ENCODE peak calls at places on chromosomes 5 and 9, in eight cellular contexts. L is ovary, S is suprapubic skin, U is gastrocnemius medialis, T is hepatocyte, I is esophagus squamous epithelium, C is cardiac muscle cell, N is lower leg skin. O is an unnamed sample.

GRCh38 chr5:111774525-111774924 is 17.5 kb upstream of the NREP start:
- DNase-seq in U (no peak), S (no peak), I (no peak), T (peak), L (no peak), C (peak), N (no peak), O (peak)

GRCh38 chr5:160545832-160546231 is 124.2 kb downstream of the PTTG1 start:
- DNase-seq in U (no peak), S (no peak), N (no peak), C (no peak), L (no peak), T (no peak), I (no peak), O (no peak)

GRCh38 chr5:55714749-55715148 is 2.6 kb upstream of the SLC38A9 start:
- DNase-seq in C (no peak), T (no peak), L (no peak), I (no peak), N (no peak), S (no peak), U (no peak), O (peak)

GRCh38 chr5:158039911-158040347 is 181.0 kb upstream of the CLINT1 start:
- DNase-seq in I (no peak), L (no peak), U (no peak), S (no peak), C (no peak), N (no peak), T (no peak), O (no peak)

GRCh38 chr9:117250610-117251215 is 164.1 kb downstream of the ASTN2 start:
- DNase-seq in N (no peak), S (no peak), T (no peak), U (no peak), I (no peak), L (no peak), C (no peak), O (no peak)

GRCh38 chr9:123637940-123638634 is 282.1 kb downstream of the CRB2 start:
- DNase-seq in N (no peak), T (no peak), L (no peak), I (no peak), C (no peak), S (no peak), U (no peak), O (no peak)

GRCh38 chr9:88230612-88231011 is 92.3 kb upstream of the SPATA31C2 start:
- DNase-seq in C (no peak), L (no peak), N (no peak), S (no peak), U (no peak), I (no peak), T (no peak), O (no peak)

GRCh38 chr5:154092356-154092755 is 53.6 kb downstream of the MFAP3 start:
- DNase-seq in T (peak), U (no peak), S (no peak), C (no peak), L (no peak), I (no peak), N (no peak), O (peak)

GRCh38 chr9:92044945-92045344 is 70.3 kb downstream of the SPTLC1 start:
- DNase-seq in S (no peak), U (no peak), C (no peak), T (no peak), I (no peak), L (no peak), N (no peak), O (no peak)

GRCh38 chr5:148474025-148474511 is 90.3 kb downstream of the FBXO38 start:
- DNase-seq in N (no peak), C (no peak), U (peak), S (no peak), I (no peak), T (no peak), L (no peak), O (no peak)

GRCh38 chr9:133680250-133680975 is 44.2 kb downstream of the DBH start:
- DNase-seq in C (no peak), I (no peak), U (no peak), N (no peak), T (no peak), L (no peak), S (no peak), O (no peak)

GRCh38 chr9:135513351-135513846 is 7.8 kb upstream of the LCN1 start:
- DNase-seq in N (peak), C (no peak), U (no peak), L (no peak), I (no peak), S (peak), T (no peak), O (no peak)

DNA sequence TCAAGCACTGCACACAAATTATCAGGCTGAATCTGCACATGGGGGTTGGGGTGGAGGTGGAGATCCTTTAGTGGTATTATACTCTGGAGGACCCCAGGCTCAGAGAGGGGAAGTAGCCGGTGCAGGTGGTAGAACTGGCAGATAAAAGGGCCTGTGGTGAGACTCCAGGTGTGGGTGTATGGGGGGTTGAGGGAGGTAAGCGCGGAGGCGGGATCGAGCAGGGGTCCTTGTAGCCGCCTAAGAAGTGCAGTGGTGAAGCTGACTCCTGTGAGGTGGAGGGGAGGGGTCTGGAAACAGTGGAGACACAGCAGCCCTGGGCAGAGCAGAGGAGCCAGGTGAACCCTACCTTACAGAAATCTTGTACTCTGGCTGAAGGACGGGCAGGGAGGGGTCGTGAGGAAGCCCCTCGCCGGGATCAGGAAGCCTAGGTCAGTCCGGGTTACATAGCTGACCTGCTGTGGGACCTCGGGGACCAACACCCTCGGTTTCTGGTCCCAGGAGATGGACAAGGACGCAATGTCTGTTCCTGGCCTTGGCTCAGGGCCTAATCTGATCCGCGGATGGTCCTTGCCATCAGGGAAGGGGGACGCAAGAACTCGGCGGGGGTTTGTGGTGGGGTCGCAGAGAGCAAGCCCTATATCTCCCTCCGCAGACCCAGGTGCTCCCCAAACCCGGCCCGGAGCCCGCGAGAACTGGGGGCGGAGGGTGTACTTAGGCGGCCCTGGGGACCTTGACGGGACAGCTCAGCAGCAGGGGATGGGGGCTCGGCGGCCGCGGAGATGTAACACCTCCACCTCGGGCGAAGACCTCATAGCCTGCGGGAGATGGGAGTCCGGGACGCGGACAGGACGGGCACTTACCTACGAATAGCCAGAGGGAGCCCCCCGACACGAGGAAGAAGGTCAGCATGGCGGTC is 555 bp downstream of the ACSL6 start:
- DNase-seq in I (no peak), C (no peak), U (peak), N (peak), S (peak), T (no peak), L (peak), O (no peak)
- H3K4me3 ChIP-seq in I (peak), C (peak), U (peak), N (peak), S (peak), T (peak), L (peak), O (peak)

GRCh38 chr9:95028855-95029219 is 288.7 kb downstream of the FANCC start:
- DNase-seq in U (no peak), S (no peak), N (no peak), C (no peak), T (no peak), I (no peak), L (no peak), O (no peak)

GRCh38 chr9:95024097-95024671 is 293.3 kb downstream of the FANCC start:
- DNase-seq in S (no peak), I (no peak), L (no peak), T (no peak), U (peak), C (no peak), N (no peak), O (no peak)

GRCh38 chr9:95023217-95024003 is 294.1 kb downstream of the FANCC start:
- DNase-seq in L (no peak), N (no peak), U (no peak), T (no peak), I (no peak), S (no peak), C (no peak), O (no peak)

GRCh38 chr9:95027914-95028854 is 289.3 kb downstream of the FANCC start:
- DNase-seq in C (no peak), T (no peak), N (no peak), L (no peak), U (no peak), S (no peak), I (no peak), O (no peak)

DNA sequence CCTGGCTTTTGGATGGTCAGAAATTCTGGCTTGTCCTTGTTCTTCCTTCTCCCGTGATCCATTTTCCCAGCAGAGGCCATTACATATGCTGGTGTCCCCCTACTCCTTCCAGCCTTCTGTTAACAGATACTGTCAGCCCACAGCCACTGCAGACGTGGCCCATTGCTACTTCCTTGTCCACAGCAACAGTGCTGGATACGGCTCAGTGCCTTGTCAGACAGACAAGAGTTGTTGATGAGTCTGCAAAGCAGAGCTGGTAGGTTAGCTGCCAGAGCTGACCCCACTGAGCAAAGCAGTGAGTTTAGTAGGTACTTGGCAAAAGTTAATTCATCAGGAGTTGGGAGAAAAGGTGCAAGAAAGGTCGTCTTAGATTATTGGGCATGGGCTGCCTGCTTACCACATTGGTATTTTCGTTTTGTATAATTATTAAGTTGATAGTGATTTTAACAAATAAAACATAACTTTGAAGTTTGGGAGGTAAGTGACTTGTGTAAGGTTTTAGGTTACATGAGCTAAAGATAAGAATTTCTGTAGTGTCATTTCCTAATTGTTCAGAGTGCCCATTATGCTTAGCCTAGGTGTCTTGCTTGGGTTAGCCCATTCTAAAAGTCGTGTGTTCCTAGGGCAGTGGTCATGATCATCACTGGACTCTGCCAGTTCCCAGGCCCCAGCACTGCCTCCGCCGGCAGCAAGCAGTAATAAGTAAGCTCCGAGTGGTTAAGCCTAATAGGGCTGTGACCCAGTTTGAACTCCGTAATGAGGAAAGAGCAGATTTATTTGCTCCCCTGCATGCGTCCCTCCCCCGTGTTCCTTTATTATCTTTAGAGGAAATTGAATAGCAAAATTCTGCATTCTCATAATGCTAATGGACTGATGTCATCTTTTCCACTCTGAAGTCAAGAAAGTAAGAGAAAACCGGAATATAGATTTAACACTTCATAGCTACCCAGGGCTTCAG is 292.0 kb downstream of the FANCC start:
- DNase-seq in U (peak), N (no peak), S (no peak), I (no peak), T (peak), L (peak), C (peak), O (no peak)
- TF ChIP-seq CTCF in U (peak), N (no peak), S (peak), I (no peak), T (peak), L (no peak), C (peak), O (no peak)

DNA sequence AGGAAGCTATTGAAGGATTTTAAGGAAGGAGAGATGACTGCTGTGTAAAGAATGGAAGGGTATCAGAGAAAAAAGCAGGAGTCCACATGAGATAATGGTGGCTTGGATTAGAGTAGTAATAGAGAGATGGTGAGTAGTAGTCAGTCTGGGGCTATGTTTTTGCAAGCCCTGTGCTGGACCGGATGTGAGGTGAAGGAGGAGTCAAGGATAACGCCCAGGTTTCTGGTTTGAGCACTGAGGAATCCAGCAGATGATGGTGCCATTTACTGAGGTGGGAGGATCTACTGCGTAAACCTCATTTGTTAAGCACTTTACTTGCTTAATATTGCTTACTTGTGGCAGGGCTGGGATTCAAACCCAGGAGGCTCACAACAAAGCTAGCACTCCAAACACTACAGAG is 1.1 kb downstream of the TIGD6 start:
- DNase-seq in U (no peak), S (no peak), T (no peak), N (no peak), C (no peak), I (no peak), L (no peak), O (no peak)
- H3K4me3 ChIP-seq in U (peak), S (peak), T (no peak), N (no peak), C (peak), I (no peak), L (no peak), O (peak)

GRCh38 chr5:33303696-33304095 is 137.1 kb upstream of the TARS1 start:
- DNase-seq in L (no peak), C (no peak), U (no peak), T (no peak), S (no peak), I (no peak), N (no peak), O (no peak)

GRCh38 chr5:33297760-33298216 is 143.0 kb upstream of the TARS1 start:
- DNase-seq in T (no peak), N (no peak), U (no peak), L (no peak), C (no peak), I (no peak), S (no peak), O (no peak)

GRCh38 chr5:33305530-33305929 is 135.2 kb upstream of the TARS1 start:
- DNase-seq in I (no peak), T (no peak), N (no peak), L (no peak), U (no peak), C (no peak), S (no peak), O (no peak)

GRCh38 chr5:33300209-33300742 is 140.5 kb upstream of the TARS1 start:
- DNase-seq in C (no peak), N (no peak), T (no peak), S (no peak), L (no peak), I (no peak), U (no peak), O (no peak)

DNA sequence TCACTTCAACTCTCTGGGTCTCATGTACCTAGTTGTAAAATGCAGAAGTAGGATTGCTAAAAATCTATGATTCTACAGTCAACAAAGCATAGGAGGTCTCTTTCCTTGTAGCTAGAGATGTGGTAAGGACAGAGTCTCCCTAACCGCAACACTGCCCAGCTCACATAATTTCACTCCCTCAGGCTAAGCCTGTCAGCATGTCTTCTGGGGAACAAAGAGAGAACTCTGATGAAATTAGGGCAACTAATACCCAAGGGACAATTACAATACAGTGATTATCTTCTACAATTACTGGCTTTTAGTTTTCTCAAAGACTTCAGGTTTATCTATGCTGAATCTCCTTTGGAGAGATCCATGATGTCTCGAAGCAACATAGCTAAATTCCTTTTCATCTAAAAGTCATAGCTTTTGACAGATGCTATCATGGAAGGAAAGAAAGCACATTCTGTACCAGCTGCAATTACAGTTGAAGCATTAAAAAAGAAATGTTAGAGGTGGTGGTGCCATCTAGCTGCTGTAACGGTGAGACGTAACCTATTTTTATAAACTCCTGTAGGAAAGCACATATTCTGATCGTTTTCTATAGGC is 141.1 kb upstream of the TARS1 start:
- DNase-seq in C (peak), N (no peak), U (no peak), S (no peak), T (peak), I (no peak), L (no peak), O (no peak)
- TF ChIP-seq CTCF in C (peak), N (no peak), U (peak), S (no peak), T (peak), I (peak), L (no peak), O (peak)

GRCh38 chr9:90641868-90642558 is 611 bp downstream of the DIRAS2 start:
- DNase-seq in T (peak), L (no peak), S (no peak), U (no peak), C (peak), N (no peak), I (no peak), O (no peak)
- H3K4me3 ChIP-seq in T (peak), L (no peak), S (peak), U (peak), C (peak), N (no peak), I (no peak), O (no peak)

GRCh38 chr9:113581865-113582697 is 118.6 kb downstream of the RGS3 start:
- DNase-seq in U (peak), T (no peak), L (peak), I (peak), S (no peak), N (no peak), C (no peak), O (no peak)
- TF ChIP-seq CTCF in U (peak), T (no peak), L (no peak), I (peak), S (no peak), N (no peak), C (no peak), O (no peak)

GRCh38 chr9:22129134-22129533 is 120.0 kb upstream of the CDKN2B start:
- DNase-seq in L (no peak), C (no peak), U (no peak), S (no peak), N (no peak), I (no peak), T (no peak), O (no peak)
- H3K4me3 ChIP-seq in L (no peak), C (no peak), U (no peak), S (no peak), N (no peak), I (no peak), T (no peak), O (no peak)

DNA sequence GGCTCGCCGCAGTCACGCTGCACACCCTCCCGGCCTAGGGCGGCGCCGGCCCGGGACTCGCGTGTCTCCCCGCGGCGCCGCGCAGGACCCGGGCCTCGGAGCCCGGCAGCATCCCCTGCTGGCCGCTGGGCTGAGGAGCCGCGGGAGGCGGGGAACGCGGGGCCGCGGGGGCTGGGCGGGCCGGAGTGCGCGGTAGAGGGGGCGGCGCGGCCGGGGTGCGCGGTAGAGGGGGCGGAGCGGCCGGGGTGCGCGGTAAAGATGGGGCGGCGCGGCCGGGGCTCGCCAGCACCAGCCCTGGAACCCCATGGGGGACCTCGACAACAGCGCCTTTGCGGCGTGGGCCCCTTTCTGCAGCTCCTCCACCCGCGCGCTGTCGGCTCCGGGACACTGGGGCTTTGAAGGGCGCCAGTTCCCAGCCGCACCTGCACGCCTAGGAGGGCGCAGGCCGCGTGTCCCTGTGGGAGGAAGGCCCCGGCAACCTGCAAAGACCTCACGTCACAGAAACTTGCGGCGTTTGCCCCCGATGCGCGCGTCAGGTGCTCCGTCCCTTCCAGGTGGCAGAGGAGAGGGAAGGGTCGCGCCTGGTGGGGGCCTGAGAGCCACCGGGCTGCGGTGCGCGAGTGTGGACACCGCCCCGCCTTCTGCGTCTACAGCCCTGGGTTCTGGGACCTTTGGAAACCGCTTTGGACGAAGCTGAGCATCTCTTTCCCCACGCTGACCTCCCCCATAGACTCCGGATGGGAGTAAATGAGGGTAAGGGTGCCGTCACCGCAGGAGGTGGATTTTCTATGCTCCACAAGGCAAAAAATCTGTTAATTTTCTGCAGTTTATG is 49.6 kb downstream of the NSUN2 start:
- DNase-seq in L (peak), C (peak), U (no peak), T (peak), N (no peak), S (no peak), I (no peak), O (no peak)
- TF ChIP-seq CTCF in L (peak), C (peak), U (peak), T (peak), N (no peak), S (no peak), I (peak), O (no peak)